ENCODE peak calls at places on chromosomes 13 and 19, in four cellular contexts. One of them, this sample, is unnamed.

GRCh38 chr19:39430675-39431593 is 4.8 kb downstream of the RPS16 start:
- DNase-seq in HFF-Myc: peak
- DNase-seq in IMR-90: peak
- DNase-seq in neuronal stem cell: no peak
- DNase-seq in this sample: peak

GRCh38 chr19:46710687-46711086 is 6.2 kb downstream of the PRKD2 start:
- DNase-seq in HFF-Myc: no peak
- DNase-seq in IMR-90: no peak
- DNase-seq in neuronal stem cell: no peak
- DNase-seq in this sample: no peak

GRCh38 chr13:57629821-57630235 is 1.7 kb upstream of the PCDH17 start:
- DNase-seq in HFF-Myc: no peak
- DNase-seq in IMR-90: peak
- DNase-seq in neuronal stem cell: peak
- DNase-seq in this sample: peak

GRCh38 chr19:28345811-28346210 is 867.1 kb downstream of the UQCRFS1 start:
- DNase-seq in HFF-Myc: no peak
- DNase-seq in IMR-90: no peak
- DNase-seq in neuronal stem cell: no peak
- DNase-seq in this sample: no peak

GRCh38 chr19:3342246-3342645 is 24.1 kb upstream of the NFIC start:
- DNase-seq in HFF-Myc: no peak
- DNase-seq in IMR-90: no peak
- DNase-seq in neuronal stem cell: no peak
- DNase-seq in this sample: no peak

GRCh38 chr19:50432658-50433057 is at the start of gene MYBPC2:
- DNase-seq in HFF-Myc: no peak
- DNase-seq in IMR-90: no peak
- DNase-seq in neuronal stem cell: no peak
- DNase-seq in this sample: no peak

GRCh38 chr19:39246951-39247669 is 1.5 kb downstream of the IFNL4 start:
- DNase-seq in HFF-Myc: no peak
- DNase-seq in IMR-90: no peak
- DNase-seq in neuronal stem cell: no peak
- DNase-seq in this sample: no peak

GRCh38 chr13:28532226-28533048 is 37.5 kb upstream of the FLT1 start:
- DNase-seq in HFF-Myc: no peak
- DNase-seq in IMR-90: no peak
- DNase-seq in neuronal stem cell: peak
- DNase-seq in this sample: no peak

GRCh38 chr19:29668746-29669609 is 3.7 kb downstream of the PLEKHF1 start:
- DNase-seq in HFF-Myc: no peak
- DNase-seq in IMR-90: no peak
- DNase-seq in neuronal stem cell: no peak
- DNase-seq in this sample: peak
- H3K4me3 ChIP-seq in HFF-Myc: no peak
- H3K4me3 ChIP-seq in IMR-90: no peak
- H3K4me3 ChIP-seq in neuronal stem cell: no peak
- H3K4me3 ChIP-seq in this sample: no peak

GRCh38 chr19:6677924-6678689 is 8.1 kb upstream of the TNFSF14 start:
- DNase-seq in HFF-Myc: no peak
- DNase-seq in IMR-90: no peak
- DNase-seq in neuronal stem cell: peak
- DNase-seq in this sample: no peak

GRCh38 chr19:6677495-6677894 is 7.5 kb upstream of the TNFSF14 start:
- DNase-seq in HFF-Myc: no peak
- DNase-seq in IMR-90: no peak
- DNase-seq in neuronal stem cell: no peak
- DNase-seq in this sample: no peak

GRCh38 chr19:6679139-6679538 is 9.2 kb upstream of the TNFSF14 start:
- DNase-seq in HFF-Myc: no peak
- DNase-seq in IMR-90: no peak
- DNase-seq in neuronal stem cell: no peak
- DNase-seq in this sample: no peak

GRCh38 chr19:6680141-6680540 is 10.2 kb upstream of the TNFSF14 start:
- DNase-seq in HFF-Myc: no peak
- DNase-seq in IMR-90: no peak
- DNase-seq in neuronal stem cell: no peak
- DNase-seq in this sample: peak

DNA sequence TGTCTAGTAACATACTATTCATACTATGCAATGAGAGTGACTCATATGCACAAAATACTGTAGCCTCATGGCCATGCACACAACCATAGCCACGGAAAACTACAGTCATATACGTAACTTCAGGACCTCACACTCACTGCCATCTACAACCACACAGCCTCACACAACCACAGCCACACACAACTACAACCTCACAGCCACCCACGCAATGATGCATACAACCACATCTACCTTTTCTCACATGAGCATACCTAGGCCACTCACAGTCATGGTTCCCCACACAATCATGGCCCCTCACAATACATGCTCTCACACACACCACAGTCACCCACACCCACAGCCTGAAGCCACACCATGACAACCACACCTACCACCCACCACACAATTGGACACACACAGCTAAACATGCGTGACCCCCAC is 8.7 kb upstream of the TNFSF14 start:
- DNase-seq in HFF-Myc: no peak
- DNase-seq in IMR-90: no peak
- DNase-seq in neuronal stem cell: no peak
- DNase-seq in this sample: peak
- H3K4me3 ChIP-seq in HFF-Myc: no peak
- H3K4me3 ChIP-seq in IMR-90: no peak
- H3K4me3 ChIP-seq in neuronal stem cell: peak
- H3K4me3 ChIP-seq in this sample: no peak

GRCh38 chr19:54151362-54152035 is 8.0 kb downstream of the LENG1 start:
- DNase-seq in HFF-Myc: no peak
- DNase-seq in IMR-90: no peak
- DNase-seq in neuronal stem cell: no peak
- DNase-seq in this sample: no peak
- H3K4me3 ChIP-seq in HFF-Myc: no peak
- H3K4me3 ChIP-seq in IMR-90: no peak
- H3K4me3 ChIP-seq in neuronal stem cell: no peak
- H3K4me3 ChIP-seq in this sample: no peak

DNA sequence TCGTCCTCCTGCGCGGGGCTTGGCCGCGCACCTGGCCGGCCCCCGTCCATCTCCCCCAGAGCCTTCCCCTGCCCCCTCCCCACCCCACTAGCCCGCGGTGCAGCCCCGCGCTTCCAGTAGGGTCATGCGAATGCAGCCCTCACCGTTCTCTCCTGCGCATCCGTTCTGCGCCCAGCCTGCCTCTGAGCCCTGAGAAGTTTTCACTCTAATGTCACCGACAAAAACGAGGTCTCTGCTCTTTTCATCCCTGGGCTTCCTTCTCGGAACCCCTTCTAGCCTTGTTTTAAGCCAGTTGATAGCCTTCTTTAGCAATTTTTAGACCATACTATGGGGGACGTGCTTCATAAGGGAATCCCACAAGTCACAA is 97.4 kb downstream of the ATP8A2 start:
- DNase-seq in HFF-Myc: no peak
- DNase-seq in IMR-90: no peak
- DNase-seq in neuronal stem cell: no peak
- DNase-seq in this sample: no peak
- H3K4me3 ChIP-seq in HFF-Myc: no peak
- H3K4me3 ChIP-seq in IMR-90: no peak
- H3K4me3 ChIP-seq in neuronal stem cell: peak
- H3K4me3 ChIP-seq in this sample: no peak

DNA sequence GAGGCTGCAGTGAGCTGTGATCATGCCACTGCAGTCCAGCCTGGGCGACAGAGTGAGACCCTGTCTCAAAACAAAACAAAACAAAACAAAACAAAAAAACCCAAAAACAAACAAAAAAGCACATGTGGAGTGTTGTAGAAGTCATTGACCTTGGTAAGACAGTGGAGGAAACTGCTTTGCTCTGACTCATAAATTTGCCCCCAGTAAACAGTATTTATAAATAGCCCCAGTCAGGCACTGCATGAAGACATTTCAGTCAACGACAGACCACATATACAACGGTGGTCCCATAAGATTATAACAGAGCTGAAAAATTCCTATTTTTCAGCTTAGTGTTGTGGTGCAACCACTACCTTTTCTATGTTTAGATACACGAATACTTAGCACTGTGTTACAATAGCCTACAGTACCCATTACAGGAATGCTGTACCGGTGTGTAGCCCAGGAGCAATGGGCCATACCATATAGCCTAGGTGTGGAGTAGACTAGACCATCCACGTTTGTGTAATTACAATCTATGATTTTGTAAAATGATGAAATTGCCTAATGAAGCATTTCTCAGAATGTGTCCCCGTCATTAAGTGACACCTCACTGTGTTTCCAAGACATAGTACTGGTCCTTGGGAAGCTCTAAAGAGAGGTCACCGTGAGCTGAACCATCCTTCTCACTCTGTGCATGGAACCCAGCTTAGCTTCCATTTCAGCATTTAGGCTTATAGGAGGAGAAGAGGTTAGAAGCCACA is 1.1 kb downstream of the ARL11 start:
- DNase-seq in HFF-Myc: no peak
- DNase-seq in IMR-90: no peak
- DNase-seq in neuronal stem cell: no peak
- DNase-seq in this sample: no peak
- H3K4me3 ChIP-seq in HFF-Myc: no peak
- H3K4me3 ChIP-seq in IMR-90: no peak
- H3K4me3 ChIP-seq in neuronal stem cell: no peak
- H3K4me3 ChIP-seq in this sample: no peak

GRCh38 chr19:18558595-18558994 is 925 bp downstream of the KXD1 start:
- DNase-seq in HFF-Myc: no peak
- DNase-seq in IMR-90: no peak
- DNase-seq in neuronal stem cell: no peak
- DNase-seq in this sample: no peak
- H3K4me3 ChIP-seq in HFF-Myc: peak
- H3K4me3 ChIP-seq in IMR-90: peak
- H3K4me3 ChIP-seq in neuronal stem cell: no peak
- H3K4me3 ChIP-seq in this sample: peak

GRCh38 chr13:107461751-107462150 is 753.6 kb downstream of the LIG4 start:
- DNase-seq in HFF-Myc: no peak
- DNase-seq in IMR-90: peak
- DNase-seq in neuronal stem cell: no peak
- DNase-seq in this sample: no peak

GRCh38 chr13:107462501-107462900 is 752.8 kb downstream of the LIG4 start:
- DNase-seq in HFF-Myc: no peak
- DNase-seq in IMR-90: peak
- DNase-seq in neuronal stem cell: no peak
- DNase-seq in this sample: no peak

DNA sequence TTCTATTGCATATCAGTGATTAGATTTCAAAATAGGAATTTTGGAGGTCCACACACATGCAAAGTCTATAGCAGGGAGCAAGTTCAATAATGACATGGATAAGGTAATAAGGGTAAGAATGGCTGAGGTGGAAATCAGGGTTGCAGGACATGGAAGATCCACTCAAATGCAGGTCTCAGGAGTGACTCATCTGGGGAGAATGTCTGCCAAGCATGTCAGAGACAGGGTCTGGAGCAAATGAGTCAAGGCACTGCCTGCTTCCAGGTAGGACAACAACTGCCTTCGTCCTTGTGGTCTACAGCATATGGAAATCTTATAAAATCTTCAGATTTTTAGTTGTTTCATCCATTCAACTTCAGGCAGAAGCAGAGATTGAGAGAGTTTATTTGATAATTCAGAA is 749.0 kb downstream of the LIG4 start:
- DNase-seq in HFF-Myc: no peak
- DNase-seq in IMR-90: peak
- DNase-seq in neuronal stem cell: no peak
- DNase-seq in this sample: peak
- H3K4me3 ChIP-seq in HFF-Myc: no peak
- H3K4me3 ChIP-seq in IMR-90: no peak
- H3K4me3 ChIP-seq in neuronal stem cell: no peak
- H3K4me3 ChIP-seq in this sample: no peak

GRCh38 chr19:485122-485521 is 11.2 kb upstream of the MADCAM1 start:
- DNase-seq in HFF-Myc: no peak
- DNase-seq in IMR-90: no peak
- DNase-seq in neuronal stem cell: no peak
- DNase-seq in this sample: no peak
- H3K4me3 ChIP-seq in HFF-Myc: no peak
- H3K4me3 ChIP-seq in IMR-90: no peak
- H3K4me3 ChIP-seq in neuronal stem cell: no peak
- H3K4me3 ChIP-seq in this sample: no peak

GRCh38 chr13:24225062-24225461 is 64.5 kb downstream of the SPATA13 start:
- DNase-seq in HFF-Myc: no peak
- DNase-seq in IMR-90: no peak
- DNase-seq in neuronal stem cell: no peak
- DNase-seq in this sample: no peak

GRCh38 chr13:24222756-24223155 is 62.2 kb downstream of the SPATA13 start:
- DNase-seq in HFF-Myc: no peak
- DNase-seq in IMR-90: no peak
- DNase-seq in neuronal stem cell: no peak
- DNase-seq in this sample: no peak

GRCh38 chr13:24224232-24224680 is 63.7 kb downstream of the SPATA13 start:
- DNase-seq in HFF-Myc: no peak
- DNase-seq in IMR-90: no peak
- DNase-seq in neuronal stem cell: no peak
- DNase-seq in this sample: no peak

GRCh38 chr13:24225930-24226329 is 65.4 kb downstream of the SPATA13 start:
- DNase-seq in HFF-Myc: no peak
- DNase-seq in IMR-90: no peak
- DNase-seq in neuronal stem cell: no peak
- DNase-seq in this sample: no peak

DNA sequence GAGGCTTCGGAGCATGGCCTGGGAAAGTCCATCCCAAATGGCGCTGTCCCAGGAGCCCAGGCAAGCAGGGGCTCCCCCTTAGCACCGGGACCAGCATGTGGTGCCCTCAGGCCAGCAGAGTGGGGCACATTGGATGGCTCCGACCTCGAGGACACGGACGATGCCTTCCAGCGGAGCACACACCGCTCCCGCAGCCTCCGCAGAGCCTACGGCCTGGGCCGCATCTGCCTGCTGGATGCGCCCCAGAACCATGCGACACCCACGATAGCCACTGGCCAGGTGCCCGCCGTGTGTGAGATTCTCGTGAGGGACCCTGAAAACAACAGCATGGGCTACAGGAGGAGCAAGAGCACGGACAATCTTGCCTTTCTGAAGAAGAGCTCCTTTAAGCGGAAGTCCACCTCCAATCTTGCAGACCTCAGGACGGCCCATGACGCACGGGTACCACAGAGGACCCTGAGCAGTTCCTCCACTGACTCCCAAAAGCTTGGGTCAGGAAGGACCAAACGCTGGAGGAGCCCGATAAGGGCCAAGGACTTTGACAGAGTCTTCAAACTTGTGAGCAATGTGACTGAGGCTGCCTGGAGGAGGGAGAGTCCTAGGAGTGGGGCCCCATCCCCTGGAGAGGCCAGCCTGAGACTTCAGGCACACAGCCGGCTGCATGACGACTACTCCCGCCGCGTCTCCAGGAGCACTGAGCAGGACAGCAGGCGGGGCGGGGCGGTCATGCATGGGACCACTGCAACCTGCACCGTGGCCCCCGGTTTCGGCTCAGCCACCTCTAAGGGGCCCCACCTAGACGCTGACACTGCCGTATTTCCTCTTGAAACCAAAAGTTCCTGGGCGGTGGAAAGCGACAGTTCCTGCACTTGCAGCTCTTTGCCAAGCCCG is 63.1 kb downstream of the SPATA13 start:
- DNase-seq in HFF-Myc: no peak
- DNase-seq in IMR-90: no peak
- DNase-seq in neuronal stem cell: no peak
- DNase-seq in this sample: no peak
- H3K4me3 ChIP-seq in HFF-Myc: no peak
- H3K4me3 ChIP-seq in IMR-90: no peak
- H3K4me3 ChIP-seq in neuronal stem cell: no peak
- H3K4me3 ChIP-seq in this sample: no peak

This sample was measured in bronchial epithelial cell.